ENCODE peak calls at places on chromosomes 3 and 15, in nine cellular contexts. E is ovary, T is heart left ventricle, F is transverse colon, O is uterus, K is H1, B is sigmoid colon, X is breast epithelium, V is lower leg skin. Z is an unnamed sample.

GRCh38 chr3:53733433-53733832 is 112.8 kb downstream of the CHDH start:
- DNase-seq in X (no peak), O (no peak), K (no peak), F (no peak), V (no peak), T (no peak), E (no peak), B (no peak), Z (no peak)

GRCh38 chr3:40713795-40714194 is 189.0 kb downstream of the ZNF621 start:
- DNase-seq in E (no peak), T (no peak), B (no peak), X (no peak), F (no peak), K (no peak), V (no peak), O (no peak), Z (no peak)

GRCh38 chr15:57133127-57133968 is 214.9 kb downstream of the TCF12 start:
- DNase-seq in K (no peak), O (no peak), X (no peak), B (no peak), F (no peak), V (no peak), E (no peak), T (no peak), Z (no peak)

GRCh38 chr15:69718916-69719315 is 266.3 kb downstream of the RPLP1 start:
- DNase-seq in T (peak), F (no peak), O (no peak), E (no peak), B (no peak), V (no peak), X (peak), K (no peak), Z (peak)

GRCh38 chr15:95405447-95405846 is 925.1 kb upstream of the NR2F2 start:
- DNase-seq in E (peak), V (no peak), O (no peak), K (no peak), X (no peak), B (no peak), F (no peak), T (no peak), Z (no peak)

GRCh38 chr15:99450896-99451358 is 114.9 kb upstream of the MEF2A start:
- DNase-seq in V (peak), K (no peak), X (peak), E (peak), T (peak), O (peak), B (peak), F (peak), Z (peak)

GRCh38 chr15:70421197-70421482 is 323.4 kb upstream of the TLE3 start:
- DNase-seq in T (no peak), V (no peak), X (no peak), E (no peak), K (no peak), F (no peak), O (no peak), B (no peak), Z (no peak)

GRCh38 chr3:152381881-152382295 is 113.2 kb downstream of the MBNL1 start:
- DNase-seq in E (no peak), O (no peak), X (no peak), F (no peak), K (no peak), B (no peak), T (no peak), V (no peak), Z (no peak)

GRCh38 chr3:178454714-178455113 is 81.5 kb upstream of the KCNMB2 start:
- DNase-seq in F (peak), B (peak), T (peak), V (no peak), X (peak), O (peak), E (no peak), K (no peak), Z (peak)

GRCh38 chr3:187292631-187293513 is 1.3 kb upstream of the MASP1 start:
- DNase-seq in E (no peak), T (peak), K (no peak), X (no peak), V (no peak), F (no peak), O (peak), B (no peak), Z (no peak)

GRCh38 chr15:85580914-85581313 is 200.5 kb downstream of the AKAP13 start:
- DNase-seq in V (no peak), E (no peak), F (peak), K (no peak), B (no peak), X (no peak), T (peak), O (no peak), Z (peak)

GRCh38 chr3:188573929-188574317 is 420.0 kb downstream of the LPP start:
- DNase-seq in K (no peak), T (no peak), E (no peak), F (no peak), V (no peak), B (no peak), X (no peak), O (no peak), Z (no peak)

DNA sequence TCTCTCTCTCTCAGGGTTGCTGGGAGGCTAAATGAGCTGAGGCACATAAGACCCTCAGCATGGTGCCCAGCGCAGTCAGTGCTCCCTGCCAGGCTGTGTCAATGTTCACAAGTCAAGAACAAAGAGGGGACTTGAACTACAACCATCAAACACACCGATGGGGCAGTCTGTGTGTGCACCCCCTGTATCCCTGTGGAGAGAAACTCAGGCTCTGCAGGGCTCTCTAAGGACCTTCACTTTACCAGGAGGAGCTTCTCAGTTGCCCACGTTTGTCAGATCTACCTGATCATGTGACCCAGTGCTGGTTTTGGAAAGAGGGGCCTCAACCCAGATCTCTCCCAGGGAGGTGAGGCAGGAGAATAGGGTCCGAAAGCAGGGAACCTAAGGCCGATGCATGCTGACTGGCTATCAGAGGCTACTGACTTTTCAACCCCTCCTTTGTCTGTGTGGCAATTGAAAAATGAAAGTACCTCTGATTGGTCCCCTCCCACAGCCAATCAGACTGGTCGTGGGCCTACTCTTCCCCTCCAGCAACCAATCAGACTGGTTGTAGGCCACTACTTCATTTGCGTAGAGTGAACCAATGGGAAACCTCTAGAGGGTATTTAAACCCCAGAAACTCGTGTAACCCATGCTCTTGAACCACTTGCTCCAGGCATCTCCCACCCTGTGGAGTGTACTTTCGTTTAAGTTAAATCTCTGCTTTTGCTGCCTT is 34.0 kb downstream of the RHCG start:
- DNase-seq in K (no peak), B (no peak), O (no peak), V (no peak), T (no peak), X (no peak), E (no peak), F (no peak), Z (no peak)
- TF ChIP-seq POLR2A in K (no peak), B (no peak), O (no peak), V (no peak), T (no peak), X (no peak), E (no peak), F (no peak), Z (no peak)

DNA sequence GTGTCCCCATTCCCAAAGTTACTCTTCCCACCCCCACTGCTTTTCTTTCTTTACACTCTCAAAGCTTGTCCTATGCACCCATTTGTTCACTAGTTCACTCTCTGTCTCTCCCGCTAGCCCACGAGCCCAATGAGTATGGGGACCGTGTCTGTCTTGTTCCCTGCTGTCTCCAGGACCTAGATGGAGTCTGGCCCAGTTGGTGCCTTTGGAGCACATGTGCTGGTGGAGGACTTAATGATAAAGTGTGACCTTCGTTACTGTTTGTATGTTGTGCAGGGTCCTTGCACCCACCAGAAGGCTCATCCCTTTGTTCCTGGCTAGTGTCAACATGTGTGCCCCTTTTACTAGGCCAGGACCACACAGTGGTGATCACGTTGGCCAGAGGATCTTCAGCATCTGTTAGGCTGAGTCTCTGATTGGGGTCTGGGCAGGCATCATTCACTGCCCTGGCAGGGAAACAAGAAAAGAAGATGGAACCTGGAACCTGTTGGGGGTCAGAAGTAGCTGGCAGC is 7.4 kb downstream of the CISH start:
- DNase-seq in O (no peak), F (no peak), V (no peak), E (no peak), K (no peak), T (no peak), B (no peak), X (no peak), Z (no peak)
- TF ChIP-seq POLR2A in O (no peak), F (no peak), V (no peak), E (no peak), K (no peak), T (no peak), B (no peak), X (no peak), Z (no peak)

GRCh38 chr3:52204337-52205073 is 6.5 kb downstream of the ALAS1 start:
- DNase-seq in T (no peak), E (no peak), V (no peak), F (peak), X (peak), B (no peak), K (no peak), O (no peak), Z (no peak)
- TF ChIP-seq POLR2A in T (no peak), E (no peak), V (no peak), F (no peak), X (no peak), B (no peak), K (no peak), O (no peak), Z (no peak)

GRCh38 chr3:129626744-129627349 is 20.4 kb upstream of the PLXND1 start:
- DNase-seq in O (peak), B (peak), K (peak), X (peak), E (peak), T (peak), F (peak), V (peak), Z (peak)
- TF ChIP-seq POLR2A in O (peak), B (peak), K (no peak), X (peak), E (peak), T (no peak), F (peak), V (no peak), Z (peak)

GRCh38 chr15:65132841-65133549 is 613 bp downstream of the PDCD7 start:
- DNase-seq in F (peak), V (no peak), K (no peak), E (no peak), X (no peak), O (no peak), T (peak), B (no peak), Z (no peak)
- TF ChIP-seq POLR2A in F (no peak), V (no peak), K (no peak), E (no peak), X (no peak), O (no peak), T (no peak), B (no peak), Z (no peak)

DNA sequence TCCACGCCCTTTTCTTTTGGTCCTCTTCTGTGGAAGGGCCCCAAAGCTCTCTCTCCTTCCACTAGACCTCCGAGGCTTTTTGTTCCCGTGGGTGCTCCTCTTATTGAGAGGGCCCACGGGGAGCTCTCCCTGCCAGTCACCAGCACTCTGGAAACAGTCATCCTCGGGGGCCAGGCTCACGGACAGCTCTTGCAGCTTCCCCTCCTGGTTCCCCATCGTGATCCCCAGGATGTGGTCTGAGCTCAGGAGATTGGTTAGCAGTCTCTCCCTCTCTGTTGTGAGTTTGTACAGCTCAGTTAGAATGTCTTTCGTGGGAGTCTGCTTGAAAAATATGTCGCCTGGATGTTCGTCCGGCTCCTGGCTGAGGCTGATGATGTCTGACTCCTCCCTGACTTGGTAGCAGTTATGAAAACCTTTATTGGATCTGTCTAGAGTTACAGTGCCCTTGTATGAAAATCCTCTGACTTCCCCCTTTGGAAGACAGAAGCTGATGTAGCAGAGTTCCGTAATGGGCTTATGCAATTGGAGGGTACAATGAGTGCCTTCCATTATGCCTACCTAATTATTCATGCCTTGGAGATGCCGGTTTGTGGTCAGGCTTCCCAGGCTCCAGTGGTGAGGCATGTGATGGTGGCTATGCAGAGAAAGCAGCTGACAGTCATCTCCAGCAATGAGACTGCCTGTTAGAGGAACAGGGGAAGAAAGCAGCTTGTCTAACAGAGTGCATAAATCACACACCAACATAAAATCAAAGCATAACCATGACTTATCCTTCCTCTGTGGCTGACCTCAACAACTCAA is 39.9 kb downstream of the FMN1 start:
- DNase-seq in B (peak), X (peak), V (peak), E (no peak), F (peak), T (peak), O (no peak), K (no peak), Z (peak)
- TF ChIP-seq POLR2A in B (no peak), X (no peak), V (no peak), E (no peak), F (peak), T (no peak), O (no peak), K (no peak), Z (peak)

DNA sequence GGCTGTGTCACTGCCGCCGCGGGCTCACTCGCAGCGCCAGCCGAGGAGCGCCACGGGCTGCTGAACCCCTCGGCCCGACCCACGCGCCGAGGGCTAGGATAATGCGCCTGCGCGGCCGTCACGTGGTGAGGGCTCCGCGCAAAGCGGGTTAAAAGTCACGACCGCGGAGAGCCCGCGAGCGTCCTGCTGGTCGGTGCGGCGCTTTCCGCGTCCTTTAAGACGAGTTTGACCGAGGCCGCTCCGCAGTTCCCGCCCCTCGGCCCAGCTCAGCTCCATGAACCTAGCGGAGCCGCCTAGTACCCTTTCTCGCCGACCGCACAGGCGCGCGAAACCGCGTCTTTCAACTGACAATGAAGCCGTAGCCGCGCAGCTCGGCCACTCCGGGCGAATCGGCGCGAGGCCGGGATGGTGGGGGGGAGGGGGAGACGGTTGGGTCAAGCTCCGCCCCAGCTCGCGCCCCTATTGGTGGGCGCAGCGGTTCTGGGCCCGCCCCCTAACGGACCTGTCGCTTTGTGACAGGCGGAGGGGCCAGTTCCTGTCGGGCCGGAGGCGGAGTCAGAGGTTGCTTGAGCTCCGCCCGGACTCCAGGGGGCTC is 636 bp upstream of the STT3B start:
- DNase-seq in E (peak), V (peak), B (peak), F (peak), T (peak), X (peak), K (peak), O (peak), Z (peak)
- TF ChIP-seq POLR2A in E (peak), V (peak), B (peak), F (peak), T (peak), X (peak), K (peak), O (peak), Z (peak)

Z was measured in gastrocnemius medialis.